ENCODE peak calls at places on chromosomes 7 and 10, in nine cellular contexts. One of them, this sample, is unnamed.

GRCh38 chr10:12795723-12796122 is 205.8 kb downstream of the CCDC3 start:
- DNase-seq in A549: no peak
- DNase-seq in stomach: no peak
- DNase-seq in thyroid gland: peak; percentile 11
- DNase-seq in left ventricle myocardium inferior: no peak
- DNase-seq in psoas muscle: no peak
- DNase-seq in CD8-positive, alpha-beta T cell: no peak
- DNase-seq in mesenchymal stem cell: no peak
- DNase-seq in CD8-positive, alpha-beta memory T cell: no peak
- DNase-seq in this sample: no peak

GRCh38 chr10:66215921-66216320 is 709.9 kb upstream of the LRRTM3 start:
- DNase-seq in A549: no peak
- DNase-seq in CD8-positive, alpha-beta T cell: no peak
- DNase-seq in stomach: no peak
- DNase-seq in psoas muscle: no peak
- DNase-seq in CD8-positive, alpha-beta memory T cell: no peak
- DNase-seq in left ventricle myocardium inferior: no peak
- DNase-seq in thyroid gland: no peak
- DNase-seq in mesenchymal stem cell: no peak
- DNase-seq in this sample: peak; percentile 42

GRCh38 chr7:133836666-133837065 is 290.5 kb upstream of the LRGUK start:
- DNase-seq in CD8-positive, alpha-beta memory T cell: no peak
- DNase-seq in psoas muscle: no peak
- DNase-seq in CD8-positive, alpha-beta T cell: no peak
- DNase-seq in thyroid gland: no peak
- DNase-seq in left ventricle myocardium inferior: no peak
- DNase-seq in A549: no peak
- DNase-seq in mesenchymal stem cell: no peak
- DNase-seq in stomach: no peak
- DNase-seq in this sample: no peak

GRCh38 chr10:101172741-101173140 is 41.6 kb downstream of the TLX1 start:
- DNase-seq in psoas muscle: no peak
- DNase-seq in thyroid gland: no peak
- DNase-seq in stomach: no peak
- DNase-seq in left ventricle myocardium inferior: no peak
- DNase-seq in A549: no peak
- DNase-seq in CD8-positive, alpha-beta T cell: no peak
- DNase-seq in mesenchymal stem cell: no peak
- DNase-seq in CD8-positive, alpha-beta memory T cell: no peak
- DNase-seq in this sample: no peak

GRCh38 chr10:90167174-90168064 is 466.0 kb downstream of the KIF20B start:
- DNase-seq in psoas muscle: no peak
- DNase-seq in CD8-positive, alpha-beta memory T cell: no peak
- DNase-seq in CD8-positive, alpha-beta T cell: no peak
- DNase-seq in thyroid gland: no peak
- DNase-seq in left ventricle myocardium inferior: no peak
- DNase-seq in mesenchymal stem cell: peak; percentile 87
- DNase-seq in stomach: no peak
- DNase-seq in A549: no peak
- DNase-seq in this sample: no peak

GRCh38 chr7:29297194-29297890 is 102.8 kb downstream of the CHN2 start:
- DNase-seq in left ventricle myocardium inferior: no peak
- DNase-seq in stomach: no peak
- DNase-seq in CD8-positive, alpha-beta T cell: no peak
- DNase-seq in mesenchymal stem cell: no peak
- DNase-seq in CD8-positive, alpha-beta memory T cell: no peak
- DNase-seq in psoas muscle: no peak
- DNase-seq in thyroid gland: no peak
- DNase-seq in A549: peak; percentile 21
- DNase-seq in this sample: no peak

GRCh38 chr10:118522791-118523498 is 72.5 kb downstream of the PRLHR start:
- DNase-seq in CD8-positive, alpha-beta memory T cell: no peak
- DNase-seq in A549: no peak
- DNase-seq in mesenchymal stem cell: no peak
- DNase-seq in CD8-positive, alpha-beta T cell: no peak
- DNase-seq in left ventricle myocardium inferior: no peak
- DNase-seq in psoas muscle: no peak
- DNase-seq in stomach: no peak
- DNase-seq in thyroid gland: no peak
- DNase-seq in this sample: no peak

GRCh38 chr10:5723692-5724091 is 39.1 kb downstream of the TASOR2 start:
- DNase-seq in CD8-positive, alpha-beta T cell: no peak
- DNase-seq in stomach: no peak
- DNase-seq in A549: no peak
- DNase-seq in thyroid gland: no peak
- DNase-seq in mesenchymal stem cell: no peak
- DNase-seq in CD8-positive, alpha-beta memory T cell: no peak
- DNase-seq in psoas muscle: no peak
- DNase-seq in left ventricle myocardium inferior: no peak
- DNase-seq in this sample: no peak

GRCh38 chr7:66859794-66860645 is 61.0 kb upstream of the TMEM248 start:
- DNase-seq in CD8-positive, alpha-beta T cell: no peak
- DNase-seq in thyroid gland: no peak
- DNase-seq in left ventricle myocardium inferior: no peak
- DNase-seq in A549: no peak
- DNase-seq in CD8-positive, alpha-beta memory T cell: no peak
- DNase-seq in psoas muscle: peak; percentile 80
- DNase-seq in mesenchymal stem cell: peak; percentile 26
- DNase-seq in stomach: no peak
- DNase-seq in this sample: no peak

DNA sequence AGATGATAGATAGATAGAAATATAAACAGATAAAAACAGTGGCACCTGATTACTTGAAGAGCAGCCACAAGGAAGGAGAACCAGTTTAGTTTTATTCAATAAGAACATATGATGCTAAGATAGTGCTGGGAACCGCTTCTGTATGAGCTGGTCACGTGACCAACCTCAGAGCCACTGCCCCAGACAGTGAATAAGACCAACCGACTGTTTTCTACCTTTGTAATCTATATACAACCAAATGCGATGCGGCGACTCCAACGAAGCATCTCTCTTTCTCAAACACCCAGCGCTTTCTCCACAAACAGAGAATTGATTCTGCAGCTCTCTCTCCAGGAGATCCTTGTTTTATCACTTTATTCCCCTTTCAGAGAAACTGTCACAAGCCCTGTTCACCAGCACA is 55.5 kb upstream of the JCAD start:
- DNase-seq in stomach: no peak
- DNase-seq in psoas muscle: no peak
- DNase-seq in thyroid gland: peak; percentile 16
- DNase-seq in mesenchymal stem cell: no peak
- DNase-seq in CD8-positive, alpha-beta T cell: no peak
- DNase-seq in CD8-positive, alpha-beta memory T cell: no peak
- DNase-seq in A549: no peak
- DNase-seq in left ventricle myocardium inferior: no peak
- DNase-seq in this sample: no peak
- H3K4me3 ChIP-seq in stomach: no peak overlapping the region
- H3K4me3 ChIP-seq in psoas muscle: no peak overlapping the region
- H3K4me3 ChIP-seq in thyroid gland: no peak overlapping the region
- H3K4me3 ChIP-seq in mesenchymal stem cell: peak overlapping the region; percentile 54
- H3K4me3 ChIP-seq in CD8-positive, alpha-beta T cell: no peak overlapping the region
- H3K4me3 ChIP-seq in CD8-positive, alpha-beta memory T cell: no peak overlapping the region
- H3K4me3 ChIP-seq in A549: no peak overlapping the region
- H3K4me3 ChIP-seq in left ventricle myocardium inferior: peak overlapping the region; percentile 42
- H3K4me3 ChIP-seq in this sample: no peak overlapping the region

GRCh38 chr10:87092356-87092860 is 2.2 kb downstream of the GLUD1 start:
- DNase-seq in thyroid gland: no peak
- DNase-seq in A549: no peak
- DNase-seq in mesenchymal stem cell: peak; percentile 69
- DNase-seq in CD8-positive, alpha-beta memory T cell: no peak
- DNase-seq in CD8-positive, alpha-beta T cell: no peak
- DNase-seq in psoas muscle: no peak
- DNase-seq in left ventricle myocardium inferior: no peak
- DNase-seq in stomach: no peak
- DNase-seq in this sample: peak; percentile 2

GRCh38 chr10:87094373-87095240 is at the start of the genes GLUD1 and SHLD2:
- DNase-seq in CD8-positive, alpha-beta memory T cell: peak; percentile 91
- DNase-seq in CD8-positive, alpha-beta T cell: peak; percentile 91
- DNase-seq in stomach: peak; percentile 92
- DNase-seq in mesenchymal stem cell: peak; percentile 92
- DNase-seq in psoas muscle: peak; percentile 96
- DNase-seq in A549: peak; percentile 94
- DNase-seq in thyroid gland: peak; percentile 95
- DNase-seq in left ventricle myocardium inferior: peak; percentile 93
- DNase-seq in this sample: peak; percentile 89

GRCh38 chr10:87090779-87091178 is 3.9 kb downstream of the GLUD1 start:
- DNase-seq in psoas muscle: no peak
- DNase-seq in mesenchymal stem cell: no peak
- DNase-seq in CD8-positive, alpha-beta T cell: no peak
- DNase-seq in A549: no peak
- DNase-seq in stomach: no peak
- DNase-seq in left ventricle myocardium inferior: no peak
- DNase-seq in CD8-positive, alpha-beta memory T cell: no peak
- DNase-seq in thyroid gland: no peak
- DNase-seq in this sample: no peak

GRCh38 chr10:87093461-87094372 is 926 bp downstream of the GLUD1 start:
- DNase-seq in CD8-positive, alpha-beta memory T cell: peak; percentile 82
- DNase-seq in CD8-positive, alpha-beta T cell: peak; percentile 76
- DNase-seq in left ventricle myocardium inferior: peak; percentile 63
- DNase-seq in stomach: peak; percentile 63
- DNase-seq in A549: peak; percentile 48
- DNase-seq in thyroid gland: peak; percentile 83
- DNase-seq in psoas muscle: peak; percentile 74
- DNase-seq in mesenchymal stem cell: peak; percentile 66
- DNase-seq in this sample: peak; percentile 50

DNA sequence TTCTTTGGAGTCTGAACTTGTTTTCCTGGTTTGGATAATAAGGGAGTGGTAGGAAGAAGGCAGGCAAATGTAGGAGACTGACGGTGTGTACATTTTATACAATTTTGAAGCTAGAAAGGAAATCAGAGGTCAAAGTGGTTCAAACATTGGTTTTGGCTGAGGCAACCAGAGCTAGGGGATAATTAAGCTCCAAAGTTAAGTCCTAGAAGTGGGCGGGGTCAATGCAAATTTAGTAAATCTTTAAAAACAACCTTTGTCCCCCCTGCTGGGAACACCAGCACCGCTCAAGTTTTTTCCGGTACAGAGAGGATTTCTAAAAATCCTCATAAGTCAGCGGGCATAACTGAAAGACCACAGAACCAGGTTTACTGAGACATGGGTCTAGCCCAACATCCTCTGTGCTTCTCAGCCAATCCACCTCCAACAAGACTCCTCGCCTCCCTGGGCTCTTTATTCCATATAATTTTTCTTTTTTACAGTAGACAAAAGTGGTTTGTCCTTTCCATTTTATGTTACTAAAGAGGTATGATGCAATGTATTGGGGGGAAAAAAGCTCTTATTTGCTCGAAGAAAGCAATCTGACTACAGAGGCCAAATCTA is 1.7 kb downstream of the GLUD1 start:
- DNase-seq in CD8-positive, alpha-beta memory T cell: no peak
- DNase-seq in mesenchymal stem cell: peak; percentile 57
- DNase-seq in A549: no peak
- DNase-seq in stomach: no peak
- DNase-seq in left ventricle myocardium inferior: no peak
- DNase-seq in CD8-positive, alpha-beta T cell: no peak
- DNase-seq in thyroid gland: peak; percentile 11
- DNase-seq in psoas muscle: no peak
- DNase-seq in this sample: peak; percentile 11
- H3K4me1 ChIP-seq in CD8-positive, alpha-beta memory T cell: peaks cover 37% of the 10 kb centered on the region
- H3K4me1 ChIP-seq in mesenchymal stem cell: peaks cover 7% of the 10 kb centered on the region
- H3K4me1 ChIP-seq in A549: peaks cover 42% of the 10 kb centered on the region
- H3K4me1 ChIP-seq in stomach: peaks cover 37% of the 10 kb centered on the region
- H3K4me1 ChIP-seq in left ventricle myocardium inferior: peaks cover 68% of the 10 kb centered on the region
- H3K4me1 ChIP-seq in CD8-positive, alpha-beta T cell: peaks cover 40% of the 10 kb centered on the region
- H3K4me1 ChIP-seq in thyroid gland: peaks cover 49% of the 10 kb centered on the region
- H3K4me1 ChIP-seq in psoas muscle: peaks cover 28% of the 10 kb centered on the region
- H3K4me1 ChIP-seq in this sample: peaks cover 4% of the 10 kb centered on the region

GRCh38 chr7:47549916-47550315 is 32.0 kb downstream of the TNS3 start:
- DNase-seq in A549: no peak
- DNase-seq in left ventricle myocardium inferior: no peak
- DNase-seq in CD8-positive, alpha-beta memory T cell: no peak
- DNase-seq in psoas muscle: no peak
- DNase-seq in stomach: no peak
- DNase-seq in thyroid gland: no peak
- DNase-seq in mesenchymal stem cell: no peak
- DNase-seq in CD8-positive, alpha-beta T cell: no peak
- DNase-seq in this sample: no peak

GRCh38 chr7:47553309-47553708 is 28.6 kb downstream of the TNS3 start:
- DNase-seq in CD8-positive, alpha-beta T cell: no peak
- DNase-seq in thyroid gland: no peak
- DNase-seq in stomach: no peak
- DNase-seq in CD8-positive, alpha-beta memory T cell: no peak
- DNase-seq in mesenchymal stem cell: peak; percentile 78
- DNase-seq in psoas muscle: no peak
- DNase-seq in left ventricle myocardium inferior: no peak
- DNase-seq in A549: no peak
- DNase-seq in this sample: no peak

GRCh38 chr7:47552631-47553030 is 29.3 kb downstream of the TNS3 start:
- DNase-seq in CD8-positive, alpha-beta T cell: no peak
- DNase-seq in psoas muscle: peak; percentile 35
- DNase-seq in mesenchymal stem cell: peak; percentile 80
- DNase-seq in left ventricle myocardium inferior: no peak
- DNase-seq in CD8-positive, alpha-beta memory T cell: no peak
- DNase-seq in thyroid gland: no peak
- DNase-seq in stomach: peak; percentile 54
- DNase-seq in A549: no peak
- DNase-seq in this sample: no peak

GRCh38 chr7:47550788-47551470 is 31.0 kb downstream of the TNS3 start:
- DNase-seq in left ventricle myocardium inferior: no peak
- DNase-seq in mesenchymal stem cell: no peak
- DNase-seq in A549: no peak
- DNase-seq in CD8-positive, alpha-beta T cell: no peak
- DNase-seq in CD8-positive, alpha-beta memory T cell: no peak
- DNase-seq in psoas muscle: peak; percentile 34
- DNase-seq in thyroid gland: no peak
- DNase-seq in stomach: no peak
- DNase-seq in this sample: no peak

GRCh38 chr7:47551550-47552121 is 30.3 kb downstream of the TNS3 start:
- DNase-seq in mesenchymal stem cell: no peak
- DNase-seq in A549: no peak
- DNase-seq in CD8-positive, alpha-beta T cell: no peak
- DNase-seq in thyroid gland: no peak
- DNase-seq in left ventricle myocardium inferior: peak; percentile 68
- DNase-seq in CD8-positive, alpha-beta memory T cell: no peak
- DNase-seq in stomach: no peak
- DNase-seq in psoas muscle: peak; percentile 74
- DNase-seq in this sample: no peak
- H3K27ac ChIP-seq in mesenchymal stem cell: no peak overlapping the region
- H3K27ac ChIP-seq in A549: peak overlapping the region; percentile 2
- H3K27ac ChIP-seq in CD8-positive, alpha-beta T cell: no peak overlapping the region
- H3K27ac ChIP-seq in thyroid gland: no peak overlapping the region
- H3K27ac ChIP-seq in left ventricle myocardium inferior: peak overlapping the region; percentile 3
- H3K27ac ChIP-seq in CD8-positive, alpha-beta memory T cell: no peak overlapping the region
- H3K27ac ChIP-seq in stomach: no peak overlapping the region
- H3K27ac ChIP-seq in psoas muscle: no peak overlapping the region
- H3K27ac ChIP-seq in this sample: no peak overlapping the region

DNA sequence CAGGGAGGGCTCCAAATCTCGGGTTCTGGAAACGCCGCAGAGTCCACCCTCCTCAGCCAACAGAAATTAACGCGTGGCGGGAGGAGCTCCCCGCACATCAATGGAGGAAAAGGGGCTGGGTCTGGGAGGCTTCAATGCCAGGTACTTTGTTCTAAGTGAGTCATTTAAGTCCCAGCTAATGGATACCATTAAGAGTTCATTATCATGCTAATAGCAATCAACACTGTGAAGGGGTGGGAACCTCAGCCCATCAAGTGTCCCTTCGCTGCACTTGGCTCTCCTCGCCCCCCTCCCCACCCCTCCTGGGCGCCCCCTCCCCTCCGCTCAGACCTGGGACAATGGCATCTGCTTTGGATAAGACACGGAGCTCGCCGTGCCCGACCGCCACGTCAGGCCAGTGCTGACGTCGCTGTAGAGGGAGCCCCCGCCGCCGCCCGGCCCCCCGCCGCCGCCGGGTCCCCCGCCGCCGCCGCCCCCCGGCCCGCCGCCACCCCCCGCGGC is 3.0 kb downstream of the FZD8 start:
- DNase-seq in psoas muscle: no peak
- DNase-seq in CD8-positive, alpha-beta memory T cell: no peak
- DNase-seq in CD8-positive, alpha-beta T cell: no peak
- DNase-seq in left ventricle myocardium inferior: no peak
- DNase-seq in A549: no peak
- DNase-seq in mesenchymal stem cell: peak; percentile 33
- DNase-seq in thyroid gland: peak; percentile 3
- DNase-seq in stomach: no peak
- DNase-seq in this sample: no peak
- H3K4me3 ChIP-seq in psoas muscle: peak overlapping the region; percentile 18
- H3K4me3 ChIP-seq in CD8-positive, alpha-beta memory T cell: no peak overlapping the region
- H3K4me3 ChIP-seq in CD8-positive, alpha-beta T cell: no peak overlapping the region
- H3K4me3 ChIP-seq in left ventricle myocardium inferior: peak overlapping the region; percentile 46
- H3K4me3 ChIP-seq in A549: no peak overlapping the region
- H3K4me3 ChIP-seq in mesenchymal stem cell: no peak overlapping the region
- H3K4me3 ChIP-seq in thyroid gland: no peak overlapping the region
- H3K4me3 ChIP-seq in stomach: peak overlapping the region; percentile 79
- H3K4me3 ChIP-seq in this sample: no peak overlapping the region